ENCODE peak calls at places on chromosomes 2 and 18, in seven cellular contexts. Y, M, W, P, Q, F and S are unnamed samples.
A peak's percentile ranks its signal among the peaks of the same experiment; 100 is the strongest.

GRCh38 chr2:102376052-102376591 is 20.5 kb downstream of the IL18R1 start:
- DNase-seq in M (no peak), W (peak; percentile 48), F (no peak), Q (no peak), Y (no peak), P (no peak), S (no peak)

GRCh38 chr18:51522821-51523220 is 325.3 kb upstream of the MEX3C start:
- DNase-seq in Y (no peak), W (no peak), P (no peak), Q (peak; percentile 9), M (no peak), F (no peak), S (no peak)

GRCh38 chr18:11042247-11042646 is 107.1 kb downstream of the PIEZO2 start:
- DNase-seq in P (no peak), Y (no peak), W (no peak), F (peak; percentile 45), M (peak; percentile 88), Q (no peak), S (no peak)

GRCh38 chr2:31137211-31138036 is 816 bp downstream of the GALNT14 start:
- DNase-seq in M (no peak), Y (no peak), P (peak; percentile 5), Q (peak; percentile 66), W (peak; percentile 11), F (no peak), S (no peak)

GRCh38 chr2:33498291-33498956 is 22.0 kb downstream of the RASGRP3 start:
- DNase-seq in W (no peak), M (no peak), Y (no peak), F (no peak), P (no peak), Q (no peak), S (no peak)

GRCh38 chr2:240302933-240303332 is 132.5 kb upstream of the GPC1 start:
- DNase-seq in P (no peak), F (no peak), Q (no peak), Y (peak; percentile 41), W (no peak), M (no peak), S (no peak)

GRCh38 chr2:236859896-236860295 is 225.8 kb upstream of the COPS8 start:
- DNase-seq in Y (peak; percentile 37), M (no peak), P (no peak), W (no peak), Q (no peak), F (no peak), S (peak; percentile 76)

GRCh38 chr2:217279571-217279970 is 419.7 kb upstream of the TNP1 start:
- DNase-seq in F (peak; percentile 98), P (no peak), M (no peak), Q (no peak), W (peak; percentile 86), Y (no peak), S (no peak)

GRCh38 chr2:237627463-237628321 is at the start of gene LRRFIP1:
- DNase-seq in M (no peak), P (no peak), W (peak; percentile 31), Q (no peak), F (peak; percentile 72), Y (no peak), S (no peak)

GRCh38 chr2:79711098-79711497 is 198.2 kb downstream of the CTNNA2 start:
- DNase-seq in P (no peak), Q (no peak), M (peak; percentile 4), Y (no peak), F (no peak), W (no peak), S (no peak)

GRCh38 chr2:182132605-182133004 is 147.0 kb downstream of the PPP1R1C start:
- DNase-seq in F (peak; percentile 21), Q (no peak), W (peak; percentile 29), Y (no peak), M (peak; percentile 62), P (peak; percentile 14), S (no peak)

GRCh38 chr2:203476881-203477280 is 58.2 kb downstream of the RAPH1 start:
- DNase-seq in Q (no peak), M (no peak), Y (no peak), F (no peak), W (no peak), P (no peak), S (no peak)

GRCh38 chr2:48250943-48251342 is 279.0 kb upstream of the STON1 start:
- DNase-seq in F (no peak), W (no peak), Y (no peak), Q (no peak), M (peak; percentile 36), P (no peak), S (no peak)

GRCh38 chr2:31302940-31303563 is 69.1 kb downstream of the EHD3 start:
- DNase-seq in W (no peak), P (no peak), Y (no peak), M (no peak), F (no peak), Q (no peak), S (no peak)

GRCh38 chr2:96090527-96090926 is 25.8 kb downstream of the ADRA2B start:
- DNase-seq in F (no peak), Y (no peak), P (no peak), W (peak; percentile 16), M (no peak), Q (no peak), S (no peak)

GRCh38 chr2:158477202-158477601 is 20.4 kb downstream of the PKP4 start:
- DNase-seq in P (no peak), W (no peak), F (no peak), M (no peak), Q (no peak), Y (no peak), S (no peak)

GRCh38 chr2:64718250-64718866 is 64.6 kb upstream of the SERTAD2 start:
- DNase-seq in M (no peak), F (no peak), Q (no peak), W (no peak), P (no peak), Y (no peak), S (no peak)

GRCh38 chr2:231396058-231396821 is 730 bp downstream of the B3GNT7 start:
- DNase-seq in W (no peak), P (no peak), Q (no peak), F (no peak), Y (no peak), M (no peak), S (no peak)

GRCh38 chr2:130824492-130825061 is 12.1 kb upstream of the ARHGEF4 start:
- DNase-seq in M (peak; percentile 14), F (peak; percentile 5), Q (peak; percentile 83), Y (no peak), P (peak; percentile 20), W (peak; percentile 92), S (no peak)

GRCh38 chr2:238560234-238560633 is 133.5 kb downstream of the ASB1 start:
- DNase-seq in F (peak; percentile 3), Q (peak; percentile 44), M (no peak), W (peak; percentile 21), P (no peak), Y (no peak), S (no peak)

GRCh38 chr18:6591491-6591890 is 138.0 kb upstream of the ARHGAP28 start:
- DNase-seq in F (no peak), P (no peak), W (peak; percentile 65), M (no peak), Y (no peak), Q (no peak), S (no peak)

GRCh38 chr18:28588884-28589549 is 412.1 kb upstream of the CDH2 start:
- DNase-seq in W (no peak), Y (no peak), M (peak; percentile 21), Q (no peak), F (peak; percentile 18), P (no peak), S (no peak)

GRCh38 chr2:119208791-119209203 is 14.8 kb upstream of the STEAP3 start:
- DNase-seq in W (peak; percentile 90), F (peak; percentile 96), Q (peak; percentile 12), P (no peak), M (no peak), Y (no peak), S (no peak)